ENCODE peak calls at places on chromosomes 11 and 22, in ten cellular contexts. F is fibroblast of villous mesenchyme; N is brain microvascular endothelial cell; X is stomach; R is LNCaP clone FGC; D is fibroblast of mammary gland; A is colonic mucosa; M is CD8-positive, alpha-beta T cell; U is lung; T is fibroblast of pulmonary artery. P is an unnamed sample.
A peak's percentile ranks its signal among the peaks of the same experiment; 100 is the strongest.

GRCh38 chr11:129862123-129862522 is 33.3 kb downstream of the NFRKB start:
- DNase-seq in M (no peak), A (no peak), D (no peak), R (no peak), F (peak; percentile 5), N (no peak), T (no peak), U (no peak), X (no peak), P (no peak)

GRCh38 chr11:126403658-126404057 is 48.2 kb downstream of the ST3GAL4 start:
- DNase-seq in A (no peak), R (no peak), U (no peak), M (no peak), T (no peak), X (no peak), N (no peak), F (no peak), D (no peak), P (no peak)

GRCh38 chr22:50262460-50262911 is 1.0 kb upstream of the MAPK12 start:
- DNase-seq in F (no peak), D (peak; percentile 10), T (no peak), X (no peak), U (no peak), M (no peak), R (no peak), A (no peak), N (no peak), P (no peak)

GRCh38 chr22:17262976-17263375 is 43.7 kb upstream of the ADA2 start:
- DNase-seq in X (no peak), A (no peak), M (no peak), D (no peak), T (no peak), R (no peak), N (no peak), F (no peak), U (no peak), P (no peak)

GRCh38 chr11:15560689-15561467 is 446.2 kb downstream of the INSC start:
- DNase-seq in F (no peak), A (no peak), U (no peak), T (no peak), D (no peak), R (no peak), M (no peak), N (no peak), X (no peak), P (no peak)

GRCh38 chr11:443542-444199 is 1.9 kb upstream of the ANO9 start:
- DNase-seq in M (no peak), U (no peak), N (peak; percentile 57), A (peak; percentile 53), D (peak; percentile 65), T (peak; percentile 13), F (peak; percentile 19), R (no peak), X (no peak), P (peak; percentile 35)

GRCh38 chr11:6855971-6856542 is 6.8 kb upstream of the OR10A2 start:
- DNase-seq in F (peak; percentile 31), R (no peak), A (no peak), T (peak; percentile 61), U (no peak), X (no peak), D (peak; percentile 65), M (no peak), N (peak; percentile 47), P (peak; percentile 73)

GRCh38 chr22:17596226-17596625 is 32.3 kb downstream of the ATP6V1E1 start:
- DNase-seq in F (no peak), N (no peak), D (no peak), U (no peak), R (no peak), A (no peak), M (no peak), T (no peak), X (no peak), P (no peak)

GRCh38 chr11:10294289-10294953 is 402 bp upstream of the SBF2 start:
- DNase-seq in U (no peak), A (peak; percentile 61), N (peak; percentile 42), M (no peak), R (no peak), X (no peak), T (peak; percentile 84), D (peak; percentile 75), F (peak; percentile 95), P (peak; percentile 76)

GRCh38 chr11:115720537-115721308 is 216.5 kb upstream of the CADM1 start:
- DNase-seq in T (no peak), M (no peak), A (no peak), N (no peak), F (no peak), R (no peak), X (no peak), D (no peak), U (no peak), P (no peak)

GRCh38 chr11:44938066-44938691 is 12.5 kb downstream of the TP53I11 start:
- DNase-seq in F (no peak), A (no peak), D (no peak), R (no peak), X (no peak), M (no peak), T (no peak), U (no peak), N (no peak), P (no peak)

GRCh38 chr11:67062526-67063373 is 6.1 kb downstream of the RHOD start:
- DNase-seq in D (no peak), R (no peak), F (no peak), U (no peak), X (peak; percentile 56), M (no peak), N (no peak), A (no peak), T (no peak), P (no peak)

GRCh38 chr11:73493838-73494598 is 103.9 kb downstream of the FAM168A start:
- DNase-seq in U (no peak), R (no peak), X (no peak), T (peak; percentile 87), M (no peak), F (peak; percentile 23), D (peak; percentile 81), A (no peak), N (peak; percentile 80), P (peak; percentile 97)

GRCh38 chr11:130087294-130087926 is 17.7 kb downstream of the APLP2 start:
- DNase-seq in D (no peak), X (no peak), T (peak; percentile 25), A (no peak), F (no peak), N (no peak), R (no peak), M (no peak), U (no peak), P (no peak)

DNA sequence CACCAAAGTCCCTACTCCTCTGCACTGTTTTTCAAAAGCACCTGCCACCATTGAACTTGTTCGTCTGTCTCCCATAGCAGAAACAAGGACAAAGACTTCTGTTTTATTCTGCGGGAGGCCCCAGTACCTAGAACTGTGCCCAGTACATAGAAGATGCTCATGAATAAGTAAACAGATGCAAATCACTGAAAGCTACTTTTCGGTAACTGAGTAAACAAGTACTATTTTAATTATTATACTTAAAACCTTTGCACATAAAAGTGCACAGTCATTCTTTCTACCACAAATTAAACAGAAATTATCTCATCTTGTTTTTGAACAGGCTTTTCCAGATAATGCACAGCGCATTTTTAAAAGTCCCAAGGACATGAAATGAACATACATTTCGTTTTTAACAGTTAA is 3.8 kb downstream of the NAP1L4 start:
- DNase-seq in T (no peak), U (no peak), D (no peak), A (no peak), M (no peak), N (no peak), F (peak; percentile 25), X (no peak), R (peak; percentile 26), P (no peak)
- H3K4me3 ChIP-seq in T (no peak overlapping the region), U (no peak overlapping the region), D (no peak overlapping the region), A (peak overlapping the region; percentile 8), M (peak overlapping the region; percentile 85), N (no peak overlapping the region), F (peak overlapping the region; percentile 78), X (peak overlapping the region; percentile 9), R (peak overlapping the region; percentile 91), P (no peak overlapping the region)

DNA sequence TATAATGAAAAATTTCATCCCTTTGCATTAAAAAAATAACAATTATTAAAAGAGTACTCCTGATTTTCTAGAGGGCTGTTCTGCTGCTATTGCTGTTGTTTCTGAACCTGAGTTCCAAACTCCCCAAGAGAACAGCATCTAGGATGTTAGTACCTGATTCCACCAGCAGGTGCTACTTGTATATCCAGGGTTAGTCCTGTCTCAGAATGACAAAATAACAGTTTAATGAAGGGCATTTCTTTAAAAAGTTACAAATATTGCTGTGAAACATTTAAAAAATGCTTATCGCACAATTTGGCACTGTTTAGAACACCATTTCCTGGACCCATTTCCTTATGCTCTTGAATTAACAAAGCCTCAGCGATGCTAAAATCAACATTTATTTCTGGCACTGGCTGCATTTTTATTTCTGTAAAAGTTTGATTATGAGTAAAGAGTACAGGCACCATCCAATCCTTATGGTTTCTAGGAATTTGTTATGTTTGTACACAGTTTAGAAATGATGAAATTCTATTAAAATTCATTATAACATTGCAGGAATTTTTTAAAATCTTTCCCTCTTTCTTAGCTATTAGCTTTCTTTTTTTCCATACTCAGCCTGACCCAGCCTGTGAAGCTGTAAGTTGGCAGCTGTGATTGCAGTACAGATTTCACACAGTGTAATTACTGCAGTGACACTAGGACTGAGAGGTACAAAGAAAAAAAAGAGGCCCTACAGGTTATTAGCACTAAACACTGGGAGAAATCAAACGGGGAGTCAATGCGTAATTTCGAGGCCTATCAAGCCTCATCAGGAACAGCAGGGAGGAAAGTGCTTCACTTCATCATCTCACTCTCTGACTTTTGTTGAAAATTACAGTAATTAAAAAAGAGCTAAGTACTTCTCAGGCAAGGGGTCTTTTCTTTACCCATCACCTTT is 208.8 kb downstream of the DCDC1 start:
- DNase-seq in F (no peak), T (peak; percentile 1), X (no peak), N (no peak), R (no peak), U (no peak), D (peak; percentile 0), A (no peak), M (no peak), P (no peak)
- TF ChIP-seq CTCF in F (no peak), T (peak; percentile 39), X (peak; percentile 12), N (peak; percentile 47), R (peak; percentile 24), U (no peak), D (peak; percentile 27), A (no peak), M (no peak), P (peak; percentile 38)

DNA sequence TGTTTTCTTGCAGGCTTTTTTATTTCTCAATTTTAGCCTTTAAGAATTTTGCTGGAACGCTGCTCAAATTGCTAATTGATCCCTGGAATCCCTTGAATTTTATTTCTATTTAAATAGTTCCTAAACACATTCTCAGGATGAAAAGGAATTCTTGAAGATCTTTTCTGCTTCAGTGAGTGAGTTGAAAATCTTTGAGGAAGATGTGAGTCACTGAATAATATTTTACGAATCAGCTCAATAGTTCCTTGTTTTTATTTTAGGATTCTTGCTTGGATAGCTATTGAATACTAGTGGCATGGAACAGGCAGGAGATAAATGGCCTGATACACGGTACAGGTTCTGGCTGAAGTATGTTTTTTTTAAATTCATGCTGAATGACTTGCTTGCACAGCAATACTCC is 194.6 kb upstream of the CCDC90B start:
- DNase-seq in T (no peak), R (no peak), N (no peak), U (no peak), M (no peak), X (no peak), F (no peak), D (no peak), A (no peak), P (no peak)
- H3K4me3 ChIP-seq in T (no peak overlapping the region), R (no peak overlapping the region), N (no peak overlapping the region), U (no peak overlapping the region), M (no peak overlapping the region), X (no peak overlapping the region), F (no peak overlapping the region), D (no peak overlapping the region), A (no peak overlapping the region), P (no peak overlapping the region)

GRCh38 chr22:29723766-29724165 is 4.0 kb downstream of the CABP7 start:
- DNase-seq in D (no peak), M (no peak), R (no peak), U (no peak), T (no peak), A (no peak), X (no peak), F (no peak), N (no peak), P (no peak)
- TF ChIP-seq CTCF in D (no peak), M (no peak), R (no peak), U (no peak), T (no peak), A (no peak), X (no peak), F (no peak), N (peak; percentile 11), P (no peak)

P was measured in cardiac fibroblast.